ENCODE peak calls at places on chromosomes 12 and 14, in five cellular contexts. K is psoas muscle; B is activated CD4-positive, alpha-beta T cell treated with anti-CD3 and anti-CD28 coated beads, Interleukin-2, amount 10 ng/mL, durations not matched to agents 7 days and 5 days; G is cardiac fibroblast; E is AML-193. U is an unnamed sample.

GRCh38 chr12:89856431-89856830 is 147.8 kb upstream of the ATP2B1 start:
- DNase-seq in K (no peak), B (no peak), G (peak), E (peak), U (no peak)

GRCh38 chr12:31035944-31036665 is 37.6 kb upstream of the DDX11 start:
- DNase-seq in K (no peak), B (no peak), G (no peak), E (no peak), U (no peak)

GRCh38 chr14:36818212-36818611 is 156.6 kb downstream of the PAX9 start:
- DNase-seq in K (no peak), B (no peak), G (no peak), E (no peak), U (no peak)

GRCh38 chr14:57747036-57747435 is 118.9 kb downstream of the SLC35F4 start:
- DNase-seq in K (no peak), B (no peak), G (peak), E (no peak), U (no peak)

GRCh38 chr14:68631691-68632590 is 160.9 kb downstream of the ZFP36L1 start:
- DNase-seq in K (no peak), B (no peak), G (no peak), E (no peak), U (peak)

GRCh38 chr12:52185400-52185967 is 6.3 kb downstream of the KRT80 start:
- DNase-seq in K (no peak), B (no peak), G (no peak), E (no peak), U (no peak)

GRCh38 chr12:116547955-116548471 is 11.2 kb upstream of the MAP1LC3B2 start:
- DNase-seq in K (no peak), B (no peak), G (no peak), E (peak), U (peak)

GRCh38 chr12:73623421-73623820 is 914.2 kb upstream of the ATXN7L3B start:
- DNase-seq in K (no peak), B (no peak), G (no peak), E (no peak), U (no peak)

GRCh38 chr12:93108958-93109357 is 179.9 kb upstream of the EEA1 start:
- DNase-seq in K (no peak), B (no peak), G (peak), E (no peak), U (no peak)

GRCh38 chr14:23380197-23381016 is 3.6 kb downstream of the CMTM5 start:
- DNase-seq in K (no peak), B (no peak), G (no peak), E (no peak), U (no peak)

GRCh38 chr14:104481323-104481722 is 98.2 kb upstream of the C14orf180 start:
- DNase-seq in K (no peak), B (no peak), G (no peak), E (no peak), U (no peak)

GRCh38 chr14:103141117-103141796 is 18.0 kb downstream of the TNFAIP2 start:
- DNase-seq in K (no peak), B (peak), G (peak), E (peak), U (no peak)

GRCh38 chr14:101071493-101071891 is 168.0 kb upstream of the RTL1 start:
- DNase-seq in K (no peak), B (no peak), G (no peak), E (no peak), U (no peak)

GRCh38 chr14:52840916-52841315 is 49.5 kb upstream of the GNPNAT1 start:
- DNase-seq in K (no peak), B (no peak), G (peak), E (no peak), U (peak)

GRCh38 chr14:92525318-92526095 is 11.9 kb downstream of the RIN3 start:
- DNase-seq in K (no peak), B (no peak), G (no peak), E (no peak), U (no peak)

U was measured in left ventricle myocardium superior.